ENCODE peak calls at places on chromosomes 2 and 18, in six cellular contexts. J is NT2/D1; W is neural progenitor cell; U is tibial artery; Y is CD4-positive, CD25-positive, alpha-beta regulatory T cell; L is Panc1. P is an unnamed sample. For H3K4me1 and H3K36me3, the result is how much of the 10 kb centered on the place peaks cover.

GRCh38 chr2:226981731-226982373 is 146.0 kb downstream of the RHBDD1 start:
- DNase-seq in J (no peak), W (no peak), U (no peak), Y (no peak), L (no peak), P (no peak)

GRCh38 chr2:114049280-114049679 is 159.4 kb downstream of the ACTR3 start:
- DNase-seq in J (no peak), W (no peak), U (no peak), Y (no peak), L (no peak), P (no peak)

GRCh38 chr2:22126978-22127377 is 1003.2 kb downstream of the TDRD15 start:
- DNase-seq in J (no peak), W (no peak), U (no peak), Y (no peak), L (no peak), P (no peak)

GRCh38 chr2:128640166-128640846 is 321.6 kb upstream of the HS6ST1 start:
- DNase-seq in J (no peak), W (no peak), U (no peak), Y (no peak), L (no peak), P (no peak)

GRCh38 chr2:54455584-54456525 is at the start of gene SPTBN1:
- DNase-seq in J (peak), W (peak), U (peak), Y (no peak), L (peak), P (no peak)

GRCh38 chr2:30694286-30695055 is 112.8 kb downstream of the CAPN13 start:
- DNase-seq in J (no peak), W (no peak), U (no peak), Y (no peak), L (no peak), P (no peak)

GRCh38 chr2:232432598-232433184 is 23.3 kb upstream of the ALPI start:
- DNase-seq in J (no peak), W (peak), U (no peak), Y (no peak), L (no peak), P (no peak)

GRCh38 chr2:193556766-193557470 is 1362.2 kb upstream of the TMEFF2 start:
- DNase-seq in J (no peak), W (no peak), U (no peak), Y (no peak), L (no peak), P (no peak)

GRCh38 chr2:9774266-9774665 is 69.0 kb upstream of the TAF1B start:
- DNase-seq in J (no peak), W (no peak), U (no peak), Y (no peak), L (no peak), P (no peak)

GRCh38 chr2:64165696-64166095 is 21.5 kb upstream of the PELI1 start:
- DNase-seq in J (no peak), W (no peak), U (no peak), Y (no peak), L (no peak), P (no peak)

GRCh38 chr2:112623913-112624777 is 21.6 kb upstream of the SLC20A1 start:
- DNase-seq in J (no peak), W (no peak), U (peak), Y (peak), L (no peak), P (no peak)

DNA sequence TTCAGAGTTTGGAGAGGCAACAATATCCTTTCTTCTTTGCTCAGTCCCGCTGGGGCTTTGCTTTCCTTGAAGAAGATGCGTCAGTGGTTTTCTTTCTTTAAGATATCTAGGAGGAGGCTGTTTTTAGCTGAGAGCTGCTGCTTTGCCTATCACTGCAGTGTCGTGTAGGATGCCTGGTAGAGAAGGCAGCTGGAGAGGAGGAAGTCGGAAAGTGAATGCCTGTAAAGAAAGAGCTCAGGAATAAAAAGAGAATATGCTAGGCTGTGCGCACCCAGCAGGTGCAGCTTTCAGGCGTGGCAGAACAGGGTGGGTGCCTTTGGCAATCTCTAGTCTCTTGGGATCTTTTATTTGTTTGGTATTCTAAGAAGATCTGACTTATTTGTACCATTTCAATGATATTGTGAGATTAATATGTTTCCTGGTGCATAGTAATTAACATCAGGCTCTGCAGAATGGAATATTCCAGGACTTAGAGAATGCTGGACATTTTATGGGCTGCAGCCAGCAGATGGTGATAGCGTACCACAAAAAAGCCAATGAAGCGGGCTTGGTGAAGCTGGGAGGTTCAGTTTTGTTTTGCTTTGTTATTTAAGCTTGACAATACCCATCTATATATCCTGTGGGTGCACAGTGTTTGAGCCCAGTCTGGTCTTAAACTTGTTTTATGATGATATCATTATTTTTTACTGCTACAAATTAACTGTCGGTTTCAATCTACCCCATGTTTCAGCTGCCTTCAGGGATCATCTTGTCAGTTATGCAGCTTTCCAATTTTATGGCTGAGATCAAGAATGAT is 34.9 kb downstream of the CAVIN2 start:
- DNase-seq in J (peak), W (peak), U (peak), Y (peak), L (peak), P (peak)
- H3K4me3 ChIP-seq in J (no peak), W (no peak), U (peak), Y (no peak), L (no peak), P (no peak)

GRCh38 chr2:8138525-8138922 is 543.3 kb upstream of the ID2 start:
- DNase-seq in J (no peak), W (no peak), U (no peak), Y (no peak), L (no peak), P (no peak)
- H3K4me1 ChIP-seq in J (under half), W (under half), U (under half), Y (under half), L (under half), P (under half)

GRCh38 chr2:16565481-16565880 is 100.2 kb downstream of the CYRIA start:
- DNase-seq in J (no peak), W (no peak), U (no peak), Y (no peak), L (no peak), P (no peak)
- H3K36me3 ChIP-seq in J (under half), W (under half), U (under half), Y (under half), L (under half), P (under half)

DNA sequence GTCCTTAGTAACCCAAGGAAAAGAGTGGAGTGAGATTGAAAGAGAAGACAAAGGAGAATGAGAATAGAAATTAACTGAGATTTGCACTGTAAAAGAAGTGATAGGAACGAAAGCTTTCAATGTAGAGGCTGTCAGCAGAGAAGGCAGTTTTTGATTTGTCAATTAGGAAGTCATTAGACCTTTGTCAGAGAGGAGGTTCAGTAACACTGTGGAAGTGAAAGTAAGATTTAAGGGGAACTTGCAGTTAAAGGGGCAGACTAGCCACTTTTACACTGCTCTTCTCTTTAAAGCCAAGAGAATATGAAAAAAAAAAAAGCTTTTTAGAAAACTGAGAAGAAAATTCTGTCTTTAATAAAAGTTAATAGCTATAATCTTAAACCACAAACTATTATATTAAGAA is 11.5 kb upstream of the KYNU start:
- DNase-seq in J (no peak), W (no peak), U (no peak), Y (no peak), L (no peak), P (no peak)
- H3K4me3 ChIP-seq in J (no peak), W (no peak), U (no peak), Y (no peak), L (no peak), P (no peak)

GRCh38 chr2:88857951-88858406 is 166.5 kb downstream of the RPIA start:
- DNase-seq in J (peak), W (no peak), U (no peak), Y (no peak), L (no peak), P (no peak)
- H3K4me1 ChIP-seq in J (under half), W (under half), U (under half), Y (under half), L (under half), P (under half)

DNA sequence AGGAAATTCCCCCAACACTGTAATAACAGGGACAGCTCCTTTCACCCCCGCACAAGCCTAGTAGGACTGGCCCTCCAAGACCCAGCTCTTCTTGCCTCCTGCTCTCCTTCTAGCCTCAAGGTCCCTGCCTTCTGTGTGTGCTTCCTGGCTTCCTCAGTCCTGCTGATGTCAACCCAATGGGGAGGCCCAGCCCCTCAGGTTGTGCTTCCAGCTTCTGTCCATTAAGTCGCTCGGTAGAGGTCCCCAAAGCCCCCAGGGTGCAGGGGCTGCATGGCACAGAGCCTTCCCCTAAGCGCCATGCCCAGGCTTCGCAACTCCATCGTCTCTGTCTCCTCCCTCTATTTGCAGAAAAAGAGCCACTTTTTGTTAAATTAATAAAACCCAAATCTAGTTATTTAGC is 39.0 kb downstream of the BOK start:
- DNase-seq in J (no peak), W (no peak), U (no peak), Y (no peak), L (no peak), P (no peak)
- H3K36me3 ChIP-seq in J (half or more), W (under half), U (under half), Y (under half), L (under half), P (under half)

DNA sequence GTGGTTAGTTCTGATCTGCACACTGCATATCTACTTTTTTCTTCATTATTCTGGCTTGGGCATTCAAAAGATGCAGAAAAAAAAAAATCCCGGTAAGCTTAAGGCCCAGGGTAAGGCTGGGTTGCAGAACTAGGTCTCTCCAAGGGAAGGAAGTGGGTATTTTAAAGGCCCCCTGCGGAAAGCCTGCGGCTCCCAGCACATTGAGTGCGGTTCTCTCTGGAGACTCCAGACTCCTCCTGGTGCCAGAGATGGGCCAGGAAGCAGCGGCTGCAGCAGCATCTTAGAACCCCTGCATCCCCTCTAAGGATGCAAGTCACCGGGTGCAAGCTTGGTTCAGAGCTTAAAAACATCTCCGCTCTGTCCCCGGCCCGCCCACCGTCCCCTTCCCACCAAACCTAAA is 49.5 kb downstream of the TGIF1 start:
- DNase-seq in J (peak), W (peak), U (no peak), Y (no peak), L (no peak), P (no peak)
- H3K4me3 ChIP-seq in J (peak), W (peak), U (peak), Y (no peak), L (peak), P (peak)

DNA sequence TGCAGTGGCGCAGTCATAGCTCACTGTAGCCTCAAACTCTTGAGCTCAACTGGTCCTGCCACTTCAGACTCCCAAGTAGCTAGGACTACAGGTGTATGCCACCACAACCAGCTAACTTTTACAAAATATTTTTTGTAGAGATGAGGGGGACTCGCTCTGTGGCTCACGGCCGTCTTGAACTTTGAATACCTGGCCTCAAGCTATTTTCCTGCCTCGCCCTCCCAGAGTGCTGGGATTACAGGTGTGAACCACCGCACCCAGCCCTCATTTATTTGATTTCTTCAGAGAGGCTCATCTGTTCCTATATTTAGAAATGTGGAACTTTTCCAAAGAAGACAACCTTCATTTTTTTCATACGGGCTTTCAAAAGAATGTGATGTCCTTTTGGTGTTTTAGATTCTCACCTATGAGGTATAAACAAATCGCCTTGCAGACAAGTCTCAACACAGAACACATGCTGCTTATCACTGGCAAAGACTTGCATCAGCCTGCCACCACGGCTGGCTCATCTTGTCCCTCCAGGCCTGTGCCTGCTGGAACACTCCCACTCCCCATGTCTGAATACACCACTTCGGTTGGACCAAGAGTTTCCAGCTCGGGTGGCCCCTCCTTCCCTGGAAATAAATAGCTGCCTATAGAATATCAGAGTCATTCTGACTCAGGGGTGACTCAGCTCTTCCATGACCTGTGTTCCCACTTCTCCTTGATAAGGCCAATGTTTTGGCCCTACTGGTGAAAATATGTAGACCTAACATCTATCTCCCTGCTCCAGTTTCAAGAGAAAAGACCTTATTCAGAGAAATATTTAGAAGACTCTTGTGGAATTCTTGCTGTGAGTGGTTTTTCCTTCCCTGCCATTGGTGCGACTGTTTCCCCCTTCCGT is 202.6 kb downstream of the TGIF1 start:
- DNase-seq in J (no peak), W (no peak), U (no peak), Y (no peak), L (peak), P (no peak)
- H3K4me1 ChIP-seq in J (under half), W (under half), U (under half), Y (under half), L (half or more), P (under half)

DNA sequence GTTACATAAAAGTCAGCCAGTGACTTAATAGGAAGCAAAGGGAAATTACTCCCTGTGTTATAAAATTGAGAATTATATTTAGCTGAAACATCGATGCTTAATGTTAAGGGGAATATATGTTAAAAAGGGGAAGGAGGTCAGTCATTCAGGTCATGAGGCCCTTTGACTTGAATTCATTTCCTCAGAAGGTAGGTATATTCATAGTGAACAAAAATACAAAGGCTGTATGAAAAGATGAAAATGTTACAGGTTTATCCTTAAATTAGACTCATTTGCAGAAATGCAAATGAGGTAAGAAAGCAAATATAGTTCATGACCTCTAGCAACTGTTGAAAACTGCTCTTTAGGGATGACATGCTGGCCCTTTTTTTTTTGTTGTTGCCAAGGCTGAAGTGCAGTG is 20.8 kb downstream of the MSH6 start:
- DNase-seq in J (no peak), W (no peak), U (no peak), Y (no peak), L (no peak), P (no peak)
- H3K36me3 ChIP-seq in J (half or more), W (half or more), U (half or more), Y (half or more), L (half or more), P (under half)